ENCODE peak calls at places on chromosomes 7 and 10, in eight cellular contexts. W is activated naive CD8-positive, alpha-beta T cell treated with anti-CD3 and anti-CD28 coated beads, Interleukin-2, amount 50 U/mL, for 24 hours; D is GM23338; R is stimulated activated CD4-positive, alpha-beta T cell treated with anti-CD3 and anti-CD28 coated beads, TNF-alpha, amount 100 ng/mL, for 1 hour; M is Daoy; N is psoas muscle; Z is central memory CD8-positive, alpha-beta T cell; E is NCI-H510A. B is an unnamed sample.

GRCh38 chr7:3552499-3552898 is 251.4 kb downstream of the SDK1 start:
- DNase-seq in Z (no peak), R (no peak), E (no peak), N (no peak), W (no peak), M (peak; percentile 43), D (no peak), B (no peak)

GRCh38 chr10:130807096-130807495 is 504.4 kb downstream of the TCERG1L start:
- DNase-seq in M (no peak), E (no peak), D (no peak), Z (no peak), R (no peak), W (no peak), N (no peak), B (no peak)

GRCh38 chr7:134565643-134566136 is 16.8 kb downstream of the AKR1B15 start:
- DNase-seq in R (no peak), W (no peak), E (no peak), N (peak; percentile 60), M (no peak), Z (no peak), D (no peak), B (no peak)

GRCh38 chr10:533186-533585 is 156.3 kb downstream of the DIP2C start:
- DNase-seq in R (no peak), M (no peak), Z (no peak), D (no peak), E (no peak), W (no peak), N (no peak), B (peak; percentile 12)

GRCh38 chr10:63157845-63158624 is 24.9 kb downstream of the NRBF2 start:
- DNase-seq in E (peak; percentile 45), W (peak; percentile 33), R (no peak), D (peak; percentile 96), Z (peak; percentile 24), M (peak; percentile 75), N (no peak), B (peak; percentile 84)

GRCh38 chr7:143381427-143382125 is 431 bp downstream of the ZYX start:
- DNase-seq in R (no peak), D (no peak), M (peak; percentile 78), E (no peak), W (no peak), N (peak; percentile 90), Z (no peak), B (no peak)

GRCh38 chr10:71622656-71623055 is 96.9 kb downstream of the C10orf105 start:
- DNase-seq in W (no peak), Z (no peak), E (no peak), M (no peak), D (no peak), N (no peak), R (no peak), B (no peak)

GRCh38 chr10:119113805-119114732 is 10.2 kb downstream of the DENND10 start:
- DNase-seq in W (no peak), Z (no peak), R (no peak), N (no peak), M (no peak), E (no peak), D (no peak), B (peak; percentile 98)

GRCh38 chr10:104254493-104255243 is at the start of gene GSTO1:
- DNase-seq in N (peak; percentile 89), R (no peak), Z (no peak), D (peak; percentile 74), M (peak; percentile 84), E (peak; percentile 54), W (peak; percentile 71), B (peak; percentile 35)

GRCh38 chr10:103542764-103543616 is 49.5 kb downstream of the NEURL1 start:
- DNase-seq in Z (no peak), W (no peak), R (no peak), D (peak; percentile 82), M (peak; percentile 46), N (no peak), E (peak; percentile 87), B (peak; percentile 14)

GRCh38 chr7:98251251-98251843 is 685 bp downstream of the TECPR1 start:
- DNase-seq in W (peak; percentile 32), Z (peak; percentile 37), M (peak; percentile 32), D (peak; percentile 45), E (no peak), R (peak; percentile 8), N (peak; percentile 71), B (peak; percentile 63)

GRCh38 chr7:47600199-47601118 is 18.5 kb upstream of the TNS3 start:
- DNase-seq in R (no peak), N (no peak), M (peak; percentile 89), E (no peak), D (no peak), W (no peak), Z (no peak), B (no peak)

GRCh38 chr7:47751068-47751467 is 169.2 kb upstream of the TNS3 start:
- DNase-seq in Z (no peak), D (no peak), W (no peak), E (no peak), N (no peak), M (no peak), R (no peak), B (no peak)

GRCh38 chr10:5079306-5079830 is 14.8 kb upstream of the AKR1C3 start:
- DNase-seq in R (no peak), W (no peak), M (no peak), D (no peak), Z (no peak), N (no peak), E (no peak), B (no peak)

GRCh38 chr10:31368724-31369123 is 49.7 kb downstream of the ZEB1 start:
- DNase-seq in D (no peak), W (no peak), M (no peak), R (no peak), E (no peak), N (no peak), Z (no peak), B (no peak)

GRCh38 chr10:100743626-100744135 is 1.7 kb upstream of the PAX2 start:
- DNase-seq in Z (no peak), M (peak; percentile 78), E (no peak), D (peak; percentile 77), N (no peak), R (no peak), W (peak; percentile 58), B (peak; percentile 47)

GRCh38 chr10:88232029-88232895 is 350.9 kb downstream of the RNLS start:
- DNase-seq in E (no peak), N (peak; percentile 91), M (peak; percentile 36), Z (no peak), R (no peak), D (no peak), W (no peak), B (no peak)

GRCh38 chr7:44107116-44107960 is 3.2 kb downstream of the AEBP1 start:
- DNase-seq in D (no peak), Z (no peak), W (no peak), N (peak; percentile 52), R (no peak), E (no peak), M (no peak), B (no peak)

GRCh38 chr10:110356628-110357245 is 52.0 kb upstream of the SMNDC1 start:
- DNase-seq in E (no peak), M (peak; percentile 80), R (peak; percentile 39), Z (peak; percentile 60), W (peak; percentile 65), N (no peak), D (no peak), B (no peak)

GRCh38 chr10:110918633-110919348 is at the start of gene BBIP1:
- DNase-seq in N (peak; percentile 97), Z (no peak), E (no peak), R (no peak), D (no peak), M (peak; percentile 98), W (peak; percentile 92), B (peak; percentile 99)

GRCh38 chr10:73992899-73993788 is 4.8 kb upstream of the VCL start:
- DNase-seq in R (no peak), Z (no peak), M (peak; percentile 16), N (no peak), W (peak; percentile 15), D (no peak), E (no peak), B (no peak)

GRCh38 chr10:50272531-50272930 is 21.2 kb upstream of the ASAH2 start:
- DNase-seq in D (no peak), Z (no peak), W (no peak), M (no peak), N (no peak), R (no peak), E (no peak), B (no peak)

GRCh38 chr7:26620352-26620751 is 244.0 kb downstream of the SKAP2 start:
- DNase-seq in E (peak; percentile 16), W (peak; percentile 7), M (peak; percentile 88), Z (no peak), R (no peak), N (no peak), D (peak; percentile 81), B (peak; percentile 46)

GRCh38 chr7:6273917-6274630 is 1.6 kb upstream of the CYTH3 start:
- DNase-seq in Z (no peak), W (no peak), M (no peak), N (no peak), R (no peak), D (no peak), E (no peak), B (no peak)

GRCh38 chr7:2149672-2150444 is 82.9 kb downstream of the MAD1L1 start:
- DNase-seq in M (no peak), Z (no peak), D (no peak), N (peak; percentile 78), R (no peak), E (no peak), W (no peak), B (peak; percentile 20)

GRCh38 chr10:74167443-74167842 is 16.4 kb downstream of the ADK start:
- DNase-seq in N (no peak), D (no peak), M (no peak), E (no peak), R (no peak), W (no peak), Z (no peak), B (no peak)

GRCh38 chr10:5435328-5435727 is 23.0 kb downstream of the NET1 start:
- DNase-seq in N (no peak), M (no peak), E (no peak), D (no peak), Z (no peak), W (no peak), R (no peak), B (no peak)

GRCh38 chr10:58641708-58642107 is 129.0 kb downstream of the BICC1 start:
- DNase-seq in E (no peak), D (peak; percentile 25), W (no peak), Z (no peak), R (no peak), M (peak; percentile 40), N (no peak), B (no peak)

GRCh38 chr10:308101-308500 is 172.8 kb downstream of the ZMYND11 start:
- DNase-seq in R (no peak), D (no peak), W (no peak), M (no peak), N (no peak), E (no peak), Z (no peak), B (no peak)

GRCh38 chr10:128018236-128018635 is 108.0 kb downstream of the MKI67 start:
- DNase-seq in N (no peak), E (no peak), M (no peak), D (no peak), R (no peak), W (no peak), Z (no peak), B (no peak)

GRCh38 chr10:78936412-78937342 is 132.1 kb upstream of the ZMIZ1 start:
- DNase-seq in E (no peak), W (no peak), M (no peak), D (no peak), R (no peak), Z (no peak), N (peak; percentile 12), B (no peak)

GRCh38 chr7:16905300-16906044 is 23.7 kb upstream of the AGR3 start:
- DNase-seq in Z (no peak), R (no peak), W (no peak), D (peak; percentile 52), M (no peak), E (no peak), N (no peak), B (peak; percentile 52)

GRCh38 chr10:7300327-7300726 is 110.5 kb downstream of the SFMBT2 start:
- DNase-seq in E (no peak), D (no peak), W (peak; percentile 30), M (peak; percentile 45), R (no peak), N (no peak), Z (no peak), B (no peak)

GRCh38 chr7:133235212-133235883 is 17.5 kb upstream of the EXOC4 start:
- DNase-seq in Z (no peak), E (no peak), W (no peak), M (peak; percentile 9), N (no peak), R (no peak), D (no peak), B (no peak)

B was measured in HepG2.